ENCODE peak calls at places on chromosome 22, in eight cellular contexts. One of them, this sample, is unnamed.

GRCh38 chr22:41963453-41964105 is 5.7 kb upstream of the SEPTIN3 start:
- DNase-seq in RWPE1: no peak
- DNase-seq in neural progenitor cell: peak; percentile 65
- DNase-seq in choroid plexus epithelial cell: peak; percentile 45
- DNase-seq in BE2C: no peak
- DNase-seq in tibial nerve: no peak
- DNase-seq in osteocyte: no peak
- DNase-seq in AG09319: no peak
- DNase-seq in this sample: peak; percentile 72

GRCh38 chr22:25172153-25172552 is 27.5 kb upstream of the CRYBB3 start:
- DNase-seq in RWPE1: no peak
- DNase-seq in neural progenitor cell: no peak
- DNase-seq in choroid plexus epithelial cell: peak; percentile 8
- DNase-seq in BE2C: peak; percentile 26
- DNase-seq in tibial nerve: no peak
- DNase-seq in osteocyte: no peak
- DNase-seq in AG09319: no peak
- DNase-seq in this sample: no peak

GRCh38 chr22:19932367-19933206 is 9.0 kb upstream of the COMT start:
- DNase-seq in RWPE1: no peak
- DNase-seq in neural progenitor cell: no peak
- DNase-seq in choroid plexus epithelial cell: no peak
- DNase-seq in BE2C: no peak
- DNase-seq in tibial nerve: no peak
- DNase-seq in osteocyte: no peak
- DNase-seq in AG09319: no peak
- DNase-seq in this sample: no peak

GRCh38 chr22:35399114-35399677 is 744 bp upstream of the MCM5 start:
- DNase-seq in RWPE1: no peak
- DNase-seq in neural progenitor cell: no peak
- DNase-seq in choroid plexus epithelial cell: no peak
- DNase-seq in BE2C: no peak
- DNase-seq in tibial nerve: no peak
- DNase-seq in osteocyte: no peak
- DNase-seq in AG09319: no peak
- DNase-seq in this sample: no peak

GRCh38 chr22:24894220-24894975 is 52.1 kb downstream of the LHFPL7 start:
- DNase-seq in RWPE1: peak; percentile 85
- DNase-seq in neural progenitor cell: no peak
- DNase-seq in choroid plexus epithelial cell: peak; percentile 99
- DNase-seq in BE2C: peak; percentile 86
- DNase-seq in tibial nerve: peak; percentile 73
- DNase-seq in osteocyte: no peak
- DNase-seq in AG09319: peak; percentile 76
- DNase-seq in this sample: peak; percentile 92

GRCh38 chr22:42353883-42354727 is 78.1 kb downstream of the NFAM1 start:
- DNase-seq in RWPE1: no peak
- DNase-seq in neural progenitor cell: peak; percentile 79
- DNase-seq in choroid plexus epithelial cell: no peak
- DNase-seq in BE2C: peak; percentile 85
- DNase-seq in tibial nerve: no peak
- DNase-seq in osteocyte: no peak
- DNase-seq in AG09319: peak; percentile 36
- DNase-seq in this sample: no peak

GRCh38 chr22:20010307-20011122 is 6.1 kb downstream of the ARVCF start:
- DNase-seq in RWPE1: no peak
- DNase-seq in neural progenitor cell: no peak
- DNase-seq in choroid plexus epithelial cell: no peak
- DNase-seq in BE2C: peak; percentile 16
- DNase-seq in tibial nerve: no peak
- DNase-seq in osteocyte: no peak
- DNase-seq in AG09319: no peak
- DNase-seq in this sample: no peak

GRCh38 chr22:23210428-23211170 is 30.3 kb downstream of the BCR start:
- DNase-seq in RWPE1: no peak
- DNase-seq in neural progenitor cell: no peak
- DNase-seq in choroid plexus epithelial cell: no peak
- DNase-seq in BE2C: no peak
- DNase-seq in tibial nerve: no peak
- DNase-seq in osteocyte: no peak
- DNase-seq in AG09319: no peak
- DNase-seq in this sample: no peak

GRCh38 chr22:20580179-20580578 is 72.8 kb downstream of the MED15 start:
- DNase-seq in RWPE1: no peak
- DNase-seq in neural progenitor cell: no peak
- DNase-seq in choroid plexus epithelial cell: no peak
- DNase-seq in BE2C: no peak
- DNase-seq in tibial nerve: no peak
- DNase-seq in osteocyte: no peak
- DNase-seq in AG09319: no peak
- DNase-seq in this sample: no peak

GRCh38 chr22:23273445-23274145 is 93.3 kb downstream of the BCR start:
- DNase-seq in RWPE1: no peak
- DNase-seq in neural progenitor cell: no peak
- DNase-seq in choroid plexus epithelial cell: no peak
- DNase-seq in BE2C: no peak
- DNase-seq in tibial nerve: no peak
- DNase-seq in osteocyte: no peak
- DNase-seq in AG09319: no peak
- DNase-seq in this sample: no peak

GRCh38 chr22:19965771-19966709 is 24.4 kb upstream of the TXNRD2 start:
- DNase-seq in RWPE1: no peak
- DNase-seq in neural progenitor cell: peak; percentile 72
- DNase-seq in choroid plexus epithelial cell: no peak
- DNase-seq in BE2C: peak; percentile 68
- DNase-seq in tibial nerve: no peak
- DNase-seq in osteocyte: no peak
- DNase-seq in AG09319: no peak
- DNase-seq in this sample: no peak

GRCh38 chr22:19451570-19451969 is 4.1 kb upstream of the C22orf39 start:
- DNase-seq in RWPE1: no peak
- DNase-seq in neural progenitor cell: no peak
- DNase-seq in choroid plexus epithelial cell: no peak
- DNase-seq in BE2C: no peak
- DNase-seq in tibial nerve: no peak
- DNase-seq in osteocyte: no peak
- DNase-seq in AG09319: no peak
- DNase-seq in this sample: no peak

GRCh38 chr22:40922484-40923303 is 28.5 kb upstream of the RBX1 start:
- DNase-seq in RWPE1: peak; percentile 13
- DNase-seq in neural progenitor cell: peak; percentile 55
- DNase-seq in choroid plexus epithelial cell: peak; percentile 85
- DNase-seq in BE2C: peak; percentile 18
- DNase-seq in tibial nerve: no peak
- DNase-seq in osteocyte: no peak
- DNase-seq in AG09319: peak; percentile 41
- DNase-seq in this sample: peak; percentile 59

GRCh38 chr22:21961127-21961867 is 8.6 kb upstream of the PPM1F start:
- DNase-seq in RWPE1: no peak
- DNase-seq in neural progenitor cell: no peak
- DNase-seq in choroid plexus epithelial cell: no peak
- DNase-seq in BE2C: no peak
- DNase-seq in tibial nerve: no peak
- DNase-seq in osteocyte: no peak
- DNase-seq in AG09319: no peak
- DNase-seq in this sample: no peak

DNA sequence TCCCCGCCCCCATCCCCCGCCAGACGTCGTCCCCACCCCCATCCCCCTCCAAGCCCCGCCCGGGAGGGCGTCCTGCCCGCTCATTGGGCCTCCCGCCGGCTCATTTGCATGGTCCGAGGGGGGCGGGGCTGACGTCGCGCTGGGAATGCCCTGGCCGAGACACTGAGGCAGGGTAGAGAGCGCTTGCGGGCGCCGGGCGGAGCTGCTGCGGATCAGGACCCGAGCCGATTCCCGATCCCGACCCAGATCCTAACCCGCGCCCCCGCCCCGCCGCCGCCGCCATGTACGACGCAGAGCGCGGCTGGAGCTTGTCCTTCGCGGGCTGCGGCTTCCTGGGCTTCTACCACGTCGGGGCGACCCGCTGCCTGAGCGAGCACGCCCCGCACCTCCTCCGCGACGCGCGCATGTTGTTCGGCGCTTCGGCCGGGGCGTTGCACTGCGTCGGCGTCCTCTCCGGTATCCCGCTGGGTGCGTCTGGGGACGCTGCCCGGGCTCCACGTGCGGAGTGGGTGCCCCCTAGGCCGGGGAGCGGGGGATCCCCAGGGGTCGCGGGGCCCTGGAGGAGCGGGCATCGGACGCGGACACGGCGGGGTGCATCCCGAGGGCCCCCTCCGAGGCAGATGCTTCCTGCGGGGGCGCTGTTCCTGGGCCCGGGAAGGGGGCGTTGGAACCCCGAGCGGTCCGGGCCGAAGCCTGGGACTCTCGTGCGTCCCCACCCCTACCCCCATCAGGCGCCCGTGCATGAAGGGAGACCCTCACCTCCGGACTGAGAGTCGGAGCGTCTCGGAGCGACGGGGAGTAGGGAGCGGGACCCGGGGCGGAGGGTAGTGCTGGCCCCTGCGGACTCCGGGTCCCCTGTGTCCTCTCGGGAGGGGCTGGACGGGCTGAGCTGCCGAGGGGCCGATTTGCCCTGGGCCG is at the start of gene PNPLA3:
- DNase-seq in RWPE1: peak; percentile 85
- DNase-seq in neural progenitor cell: peak; percentile 98
- DNase-seq in choroid plexus epithelial cell: peak; percentile 90
- DNase-seq in BE2C: peak; percentile 99
- DNase-seq in tibial nerve: peak; percentile 74
- DNase-seq in osteocyte: peak; percentile 93
- DNase-seq in AG09319: peak; percentile 57
- DNase-seq in this sample: peak; percentile 68
- TF ChIP-seq CTCF in RWPE1: no peak
- TF ChIP-seq CTCF in neural progenitor cell: peak; percentile 51
- TF ChIP-seq CTCF in choroid plexus epithelial cell: peak; percentile 44
- TF ChIP-seq CTCF in BE2C: no peak
- TF ChIP-seq CTCF in tibial nerve: no peak
- TF ChIP-seq CTCF in osteocyte: peak; percentile 36
- TF ChIP-seq CTCF in AG09319: peak; percentile 16
- TF ChIP-seq CTCF in this sample: peak; percentile 26

GRCh38 chr22:50399751-50400331 is 56.7 kb downstream of the PPP6R2 start:
- DNase-seq in RWPE1: peak; percentile 2
- DNase-seq in neural progenitor cell: peak; percentile 75
- DNase-seq in choroid plexus epithelial cell: peak; percentile 40
- DNase-seq in BE2C: peak; percentile 61
- DNase-seq in tibial nerve: no peak
- DNase-seq in osteocyte: no peak
- DNase-seq in AG09319: no peak
- DNase-seq in this sample: no peak
- TF ChIP-seq CTCF in RWPE1: peak; percentile 20
- TF ChIP-seq CTCF in neural progenitor cell: peak; percentile 64
- TF ChIP-seq CTCF in choroid plexus epithelial cell: peak; percentile 52
- TF ChIP-seq CTCF in BE2C: peak; percentile 74
- TF ChIP-seq CTCF in tibial nerve: no peak
- TF ChIP-seq CTCF in osteocyte: peak; percentile 40
- TF ChIP-seq CTCF in AG09319: peak; percentile 49
- TF ChIP-seq CTCF in this sample: peak; percentile 41

GRCh38 chr22:48576333-48577013 is 1251.2 kb downstream of the BRD1 start:
- DNase-seq in RWPE1: no peak
- DNase-seq in neural progenitor cell: peak; percentile 88
- DNase-seq in choroid plexus epithelial cell: no peak
- DNase-seq in BE2C: no peak
- DNase-seq in tibial nerve: no peak
- DNase-seq in osteocyte: no peak
- DNase-seq in AG09319: no peak
- DNase-seq in this sample: no peak

GRCh38 chr22:48577014-48577690 is 1250.5 kb downstream of the BRD1 start:
- DNase-seq in RWPE1: no peak
- DNase-seq in neural progenitor cell: peak; percentile 40
- DNase-seq in choroid plexus epithelial cell: no peak
- DNase-seq in BE2C: no peak
- DNase-seq in tibial nerve: no peak
- DNase-seq in osteocyte: no peak
- DNase-seq in AG09319: no peak
- DNase-seq in this sample: no peak

GRCh38 chr22:48578138-48579034 is 1249.3 kb downstream of the BRD1 start:
- DNase-seq in RWPE1: no peak
- DNase-seq in neural progenitor cell: no peak
- DNase-seq in choroid plexus epithelial cell: no peak
- DNase-seq in BE2C: no peak
- DNase-seq in tibial nerve: no peak
- DNase-seq in osteocyte: no peak
- DNase-seq in AG09319: no peak
- DNase-seq in this sample: no peak

GRCh38 chr22:48579035-48579914 is 1248.4 kb downstream of the BRD1 start:
- DNase-seq in RWPE1: no peak
- DNase-seq in neural progenitor cell: peak; percentile 72
- DNase-seq in choroid plexus epithelial cell: no peak
- DNase-seq in BE2C: no peak
- DNase-seq in tibial nerve: no peak
- DNase-seq in osteocyte: no peak
- DNase-seq in AG09319: no peak
- DNase-seq in this sample: peak; percentile 15

GRCh38 chr22:48577691-48578090 is 1250.0 kb downstream of the BRD1 start:
- DNase-seq in RWPE1: no peak
- DNase-seq in neural progenitor cell: no peak
- DNase-seq in choroid plexus epithelial cell: no peak
- DNase-seq in BE2C: no peak
- DNase-seq in tibial nerve: no peak
- DNase-seq in osteocyte: no peak
- DNase-seq in AG09319: no peak
- DNase-seq in this sample: no peak
- TF ChIP-seq CTCF in RWPE1: no peak
- TF ChIP-seq CTCF in neural progenitor cell: no peak
- TF ChIP-seq CTCF in choroid plexus epithelial cell: no peak
- TF ChIP-seq CTCF in BE2C: no peak
- TF ChIP-seq CTCF in tibial nerve: no peak
- TF ChIP-seq CTCF in osteocyte: no peak
- TF ChIP-seq CTCF in AG09319: no peak
- TF ChIP-seq CTCF in this sample: no peak

DNA sequence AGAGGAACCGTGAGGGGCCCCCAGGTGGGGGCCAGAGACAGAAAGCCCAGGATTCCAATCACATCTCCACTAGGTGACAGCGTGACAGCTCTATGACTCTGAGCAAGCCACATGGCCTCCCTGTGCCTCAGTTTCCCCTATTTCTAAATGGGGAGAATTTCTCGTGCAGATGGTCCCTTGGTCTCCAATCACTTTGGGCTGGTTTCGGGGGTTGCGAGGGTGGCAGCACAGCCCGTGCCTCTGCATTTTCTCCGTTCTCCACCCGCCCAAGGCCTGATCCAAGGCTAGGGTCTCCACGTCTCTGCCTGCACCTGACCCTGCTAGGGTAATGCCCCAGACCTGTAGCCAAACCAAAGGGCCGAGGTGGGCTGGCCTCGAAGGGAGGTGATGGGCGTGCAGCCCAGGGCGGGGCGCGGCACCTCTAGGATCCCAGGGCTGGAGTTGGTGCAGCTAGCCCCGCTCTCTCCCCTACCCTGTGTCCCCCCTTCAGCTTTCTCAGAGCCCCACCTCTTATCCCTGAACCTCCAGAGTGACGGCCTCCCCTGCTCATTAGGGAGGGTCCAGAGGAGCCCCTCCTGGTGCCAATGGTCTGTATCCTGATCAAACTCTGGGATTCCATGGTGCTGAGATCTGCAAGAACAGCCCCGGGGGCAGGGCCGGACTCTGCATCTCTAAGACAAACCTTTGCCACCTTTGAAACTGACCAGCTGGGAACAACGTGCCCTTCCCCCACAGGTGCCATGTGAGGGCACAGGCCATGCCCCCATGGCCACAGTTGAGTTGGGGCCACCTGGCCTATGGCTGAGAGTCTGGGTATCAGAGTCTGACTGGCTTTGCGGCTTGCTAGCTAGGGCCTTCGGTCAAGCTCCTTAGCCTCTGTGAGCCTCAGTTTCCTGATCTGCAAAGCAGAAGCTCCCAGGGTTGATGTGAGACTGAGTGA is 22.9 kb upstream of the CBX7 start:
- DNase-seq in RWPE1: no peak
- DNase-seq in neural progenitor cell: no peak
- DNase-seq in choroid plexus epithelial cell: peak; percentile 23
- DNase-seq in BE2C: no peak
- DNase-seq in tibial nerve: no peak
- DNase-seq in osteocyte: peak; percentile 81
- DNase-seq in AG09319: no peak
- DNase-seq in this sample: no peak
- TF ChIP-seq CTCF in RWPE1: no peak
- TF ChIP-seq CTCF in neural progenitor cell: no peak
- TF ChIP-seq CTCF in choroid plexus epithelial cell: no peak
- TF ChIP-seq CTCF in BE2C: no peak
- TF ChIP-seq CTCF in tibial nerve: no peak
- TF ChIP-seq CTCF in osteocyte: no peak
- TF ChIP-seq CTCF in AG09319: no peak
- TF ChIP-seq CTCF in this sample: no peak